ENCODE peak calls at places on chromosomes 5 and 9, in six cellular contexts. A, L, K, G, O and M are unnamed samples.

GRCh38 chr9:136964171-136964689 is 12.2 kb downstream of the LCN12 start:
- DNase-seq in A (no peak), L (no peak), K (peak; percentile 22), G (no peak), O (no peak), M (no peak)

GRCh38 chr9:132943677-132944293 is 631 bp downstream of the TSC1 start:
- DNase-seq in A (no peak), L (peak; percentile 42), K (no peak), G (no peak), O (no peak), M (peak; percentile 18)

GRCh38 chr5:107248065-107248695 is 422.6 kb downstream of the EFNA5 start:
- DNase-seq in A (peak; percentile 29), L (peak; percentile 60), K (peak; percentile 78), G (peak; percentile 48), O (peak; percentile 34), M (peak; percentile 24)

GRCh38 chr5:16378762-16379161 is 86.8 kb downstream of the ZNF622 start:
- DNase-seq in A (no peak), L (no peak), K (no peak), G (no peak), O (no peak), M (no peak)

GRCh38 chr9:36298566-36298965 is 40.3 kb upstream of the GNE start:
- DNase-seq in A (peak; percentile 25), L (no peak), K (peak; percentile 66), G (no peak), O (no peak), M (peak; percentile 36)

GRCh38 chr9:107102011-107102410 is 181.1 kb upstream of the RAD23B start:
- DNase-seq in A (no peak), L (peak; percentile 80), K (no peak), G (no peak), O (no peak), M (no peak)

GRCh38 chr9:35728041-35728971 is 3.7 kb downstream of the TLN1 start:
- DNase-seq in A (peak; percentile 90), L (peak; percentile 98), K (peak; percentile 71), G (peak; percentile 72), O (no peak), M (peak; percentile 86)

GRCh38 chr9:123310551-123311249 is 42.3 kb upstream of the STRBP start:
- DNase-seq in A (no peak), L (no peak), K (no peak), G (no peak), O (no peak), M (no peak)

GRCh38 chr9:131334568-131335105 is 45.1 kb downstream of the PLPP7 start:
- DNase-seq in A (peak; percentile 38), L (no peak), K (peak; percentile 62), G (no peak), O (no peak), M (peak; percentile 80)

GRCh38 chr9:126233175-126233574 is 93.5 kb upstream of the MVB12B start:
- DNase-seq in A (no peak), L (no peak), K (no peak), G (no peak), O (no peak), M (no peak)

GRCh38 chr9:89622933-89623861 is 18.4 kb downstream of the GADD45G start:
- DNase-seq in A (no peak), L (no peak), K (no peak), G (no peak), O (no peak), M (no peak)
- H3K4me3 ChIP-seq in A (no peak overlapping the region), L (no peak overlapping the region), K (peak overlapping the region; percentile 10), G (no peak overlapping the region), O (no peak overlapping the region), M (no peak overlapping the region)

GRCh38 chr5:176447982-176448608 is at the start of gene FAF2:
- DNase-seq in A (peak; percentile 99), L (peak; percentile 100), K (peak; percentile 99), G (peak; percentile 99), O (peak; percentile 97), M (peak; percentile 99)
- H3K23ac ChIP-seq in A (peak within 1 kb of the TSS; percentile 99), L (peak within 1 kb of the TSS; percentile 80), K (no peak within 1 kb of the TSS), G (peak within 1 kb of the TSS; percentile 75), O (no peak within 1 kb of the TSS), M (peak within 1 kb of the TSS; percentile 77)

GRCh38 chr9:91419222-91420191 is 4.1 kb downstream of the NFIL3 start:
- DNase-seq in A (peak; percentile 97), L (peak; percentile 45), K (peak; percentile 98), G (no peak), O (no peak), M (peak; percentile 98)
- H3K9ac ChIP-seq in A (peak overlapping the region; percentile 76), L (no peak overlapping the region), K (no peak overlapping the region), G (no peak overlapping the region), O (no peak overlapping the region), M (peak overlapping the region; percentile 100)

GRCh38 chr5:126917918-126918623 is 112.3 kb downstream of the MARCHF3 start:
- DNase-seq in A (peak; percentile 74), L (peak; percentile 53), K (no peak), G (no peak), O (no peak), M (peak; percentile 62)
- H3K4me3 ChIP-seq in A (no peak overlapping the region), L (no peak overlapping the region), K (no peak overlapping the region), G (no peak overlapping the region), O (no peak overlapping the region), M (no peak overlapping the region)

GRCh38 chr5:149750596-149750995 is 20.5 kb downstream of the PPARGC1B start:
- DNase-seq in A (no peak), L (no peak), K (no peak), G (no peak), O (no peak), M (no peak)
- H3K23ac ChIP-seq in A (no peak overlapping the region), L (no peak overlapping the region), K (no peak overlapping the region), G (no peak overlapping the region), O (no peak overlapping the region), M (no peak overlapping the region)